ENCODE peak calls at places on chromosomes 2 and 18, in six cellular contexts. R, M, X, V, N and D are unnamed samples.

GRCh38 chr2:46683541-46683940 is 204.2 kb downstream of the TMEM247 start:
- DNase-seq in V (no peak), N (no peak), M (no peak), R (peak), X (no peak), D (no peak)

GRCh38 chr2:143974262-143974661 is 545.7 kb downstream of the ZEB2 start:
- DNase-seq in V (peak), M (no peak), X (no peak), N (no peak), R (no peak), D (no peak)

GRCh38 chr2:12287220-12287751 is 429.4 kb upstream of the TRIB2 start:
- DNase-seq in M (no peak), V (peak), R (no peak), X (no peak), N (no peak), D (no peak)

GRCh38 chr2:162297925-162298552 is 20.4 kb downstream of the IFIH1 start:
- DNase-seq in V (peak), X (peak), R (no peak), M (peak), N (peak), D (no peak)

GRCh38 chr2:160294889-160295288 is 94.8 kb upstream of the ITGB6 start:
- DNase-seq in V (no peak), M (no peak), R (no peak), X (no peak), N (no peak), D (no peak)

GRCh38 chr18:9823805-9824473 is 61.8 kb upstream of the TXNDC2 start:
- DNase-seq in R (no peak), N (peak), M (no peak), X (no peak), V (peak), D (no peak)

GRCh38 chr2:233021771-233022170 is 8.7 kb upstream of the NGEF start:
- DNase-seq in R (no peak), V (peak), N (no peak), X (no peak), M (no peak), D (no peak)

GRCh38 chr2:3169106-3169870 is 208.3 kb downstream of the EIPR1 start:
- DNase-seq in N (peak), X (no peak), V (peak), M (no peak), R (no peak), D (no peak)

GRCh38 chr2:58364098-58364497 is 123.0 kb upstream of the FANCL start:
- DNase-seq in V (no peak), M (no peak), N (no peak), R (no peak), X (no peak), D (no peak)

GRCh38 chr2:196233808-196234501 is 62.6 kb upstream of the STK17B start:
- DNase-seq in V (no peak), X (no peak), R (no peak), M (peak), N (peak), D (no peak)

GRCh38 chr18:6219116-6219717 is 195.5 kb downstream of the L3MBTL4 start:
- DNase-seq in N (peak), X (no peak), R (no peak), M (no peak), V (peak), D (no peak)

GRCh38 chr18:76801567-76802505 is 20.5 kb upstream of the ZNF236 start:
- DNase-seq in X (no peak), V (peak), R (peak), M (peak), N (peak), D (no peak)

GRCh38 chr2:86764661-86765307 is 25.9 kb downstream of the CD8A start:
- DNase-seq in R (no peak), X (no peak), V (peak), N (peak), M (no peak), D (no peak)

GRCh38 chr2:32918774-32919173 is 28.0 kb upstream of the LTBP1 start:
- DNase-seq in X (no peak), R (no peak), M (no peak), V (no peak), N (no peak), D (no peak)

GRCh38 chr2:68918497-68918896 is 34.2 kb downstream of the GKN2 start:
- DNase-seq in R (no peak), V (peak), M (no peak), N (no peak), X (no peak), D (no peak)

GRCh38 chr2:181106789-181107418 is 126.5 kb downstream of the UBE2E3 start:
- DNase-seq in N (peak), X (no peak), V (peak), R (no peak), M (peak), D (no peak)

GRCh38 chr18:58125183-58125582 is 81.2 kb downstream of the NEDD4L start:
- DNase-seq in V (no peak), R (no peak), M (no peak), X (no peak), N (no peak), D (no peak)

GRCh38 chr2:121519732-121520640 is 10.7 kb upstream of the RNU4ATAC start:
- DNase-seq in R (no peak), X (peak), V (no peak), M (no peak), N (peak), D (no peak)

GRCh38 chr2:235026137-235026536 is 74.3 kb downstream of the SH3BP4 start:
- DNase-seq in N (peak), R (no peak), M (no peak), X (no peak), V (peak), D (no peak)

GRCh38 chr2:61536086-61536722 is 2.0 kb downstream of the XPO1 start:
- DNase-seq in R (no peak), M (no peak), X (no peak), N (peak), V (peak), D (peak)

GRCh38 chr2:73269686-73270465 is 14.4 kb downstream of the FBXO41 start:
- DNase-seq in V (no peak), R (no peak), M (no peak), X (no peak), N (no peak), D (no peak)

GRCh38 chr2:85255813-85256581 is 71.8 kb downstream of the TGOLN2 start:
- DNase-seq in M (no peak), X (no peak), R (no peak), N (peak), V (peak), D (peak)

GRCh38 chr18:59140287-59140885 is 702 bp downstream of the SEC11C start:
- DNase-seq in R (no peak), M (no peak), V (peak), X (peak), N (peak), D (no peak)

GRCh38 chr18:76265375-76266225 is 229.4 kb downstream of the ZNF516 start:
- DNase-seq in N (peak), R (no peak), V (peak), X (no peak), M (no peak), D (no peak)

GRCh38 chr2:62499430-62500060 is 6.5 kb downstream of the TMEM17 start:
- DNase-seq in N (no peak), V (no peak), R (no peak), X (no peak), M (no peak), D (no peak)

GRCh38 chr2:151237422-151238012 is 24.1 kb downstream of the RBM43 start:
- DNase-seq in V (no peak), R (no peak), N (no peak), X (no peak), M (no peak), D (no peak)

GRCh38 chr2:198168651-198169050 is 364.3 kb downstream of the PLCL1 start:
- DNase-seq in V (no peak), R (no peak), X (no peak), M (no peak), N (no peak), D (no peak)

GRCh38 chr2:164745012-164745797 is 96.4 kb downstream of the COBLL1 start:
- DNase-seq in X (no peak), V (peak), N (peak), R (no peak), M (no peak), D (no peak)

GRCh38 chr2:134594399-134594798 is 124.4 kb downstream of the TMEM163 start:
- DNase-seq in M (no peak), R (no peak), X (no peak), V (no peak), N (no peak), D (no peak)

GRCh38 chr2:74862268-74862964 is 28.5 kb downstream of the HK2 start:
- DNase-seq in V (no peak), R (no peak), N (no peak), X (no peak), M (no peak), D (no peak)

GRCh38 chr2:191656792-191657191 is 21.1 kb upstream of the NABP1 start:
- DNase-seq in V (no peak), M (no peak), N (no peak), X (no peak), R (no peak), D (no peak)

GRCh38 chr2:74593826-74594467 is 39.4 kb downstream of the DOK1 start:
- DNase-seq in N (no peak), M (no peak), V (no peak), X (no peak), R (no peak), D (no peak)

GRCh38 chr2:235045336-235045972 is 93.6 kb downstream of the SH3BP4 start:
- DNase-seq in M (peak), N (no peak), R (no peak), X (no peak), V (no peak), D (no peak)

GRCh38 chr2:44598731-44599529 is 237.2 kb downstream of the CAMKMT start:
- DNase-seq in V (no peak), M (peak), N (no peak), R (no peak), X (no peak), D (no peak)

GRCh38 chr2:104434363-104434792 is 419.5 kb upstream of the POU3F3 start:
- DNase-seq in V (no peak), X (peak), N (peak), M (peak), R (peak), D (no peak)

GRCh38 chr2:112730182-112730581 is 9.4 kb downstream of the NT5DC4 start:
- DNase-seq in V (no peak), M (no peak), R (no peak), X (no peak), N (no peak), D (no peak)

GRCh38 chr2:183495079-183495478 is 370.8 kb downstream of the NUP35 start:
- DNase-seq in X (no peak), R (no peak), V (no peak), N (no peak), M (no peak), D (no peak)